ENCODE peak calls at places on chromosomes 7 and 10, in four cellular contexts. A, Y, G and Q are unnamed samples. For H3K4me1, the result is how much of the 10 kb centered on the place peaks cover.

GRCh38 chr10:28396317-28396716 is 93.5 kb upstream of the MPP7 start:
- DNase-seq in Y (no peak), G (no peak), A (no peak), Q (no peak)

GRCh38 chr7:44220732-44221131 is 20.0 kb downstream of the YKT6 start:
- DNase-seq in Y (no peak), A (no peak), G (no peak), Q (peak)

GRCh38 chr7:1969459-1970284 is 263.1 kb downstream of the MAD1L1 start:
- DNase-seq in Y (no peak), A (no peak), G (no peak), Q (no peak)

GRCh38 chr7:102439963-102440795 is 6.8 kb downstream of the ORAI2 start:
- DNase-seq in Y (peak), A (no peak), G (peak), Q (peak)

GRCh38 chr10:102133373-102134195 is 744 bp downstream of the PPRC1 start:
- DNase-seq in G (peak), A (no peak), Y (peak), Q (peak)

GRCh38 chr7:157302314-157302711 is 34.5 kb upstream of the DNAJB6 start:
- DNase-seq in Y (no peak), G (no peak), A (peak), Q (peak)

GRCh38 chr7:591856-592628 is 72.4 kb upstream of the PDGFA start:
- DNase-seq in Y (no peak), A (no peak), G (peak), Q (no peak)

GRCh38 chr7:35253680-35254495 is at the start of gene TBX20:
- DNase-seq in A (no peak), Y (no peak), G (no peak), Q (peak)

GRCh38 chr10:44627591-44628354 is 242.9 kb upstream of the CXCL12 start:
- DNase-seq in G (no peak), Y (no peak), A (no peak), Q (no peak)

GRCh38 chr7:45876519-45876918 is 3.6 kb upstream of the CCDC201 start:
- DNase-seq in G (no peak), A (no peak), Y (no peak), Q (no peak)

GRCh38 chr10:24706479-24707118 is 17.1 kb downstream of the ARHGAP21 start:
- DNase-seq in A (no peak), Y (peak), G (peak), Q (peak)

GRCh38 chr10:26780793-26781601 is 79.8 kb downstream of the ABI1 start:
- DNase-seq in Y (no peak), G (no peak), A (peak), Q (no peak)

GRCh38 chr7:2878306-2878705 is 34.2 kb upstream of the GNA12 start:
- DNase-seq in G (no peak), Y (no peak), A (no peak), Q (no peak)

GRCh38 chr7:87628780-87629569 is 777 bp downstream of the RUNDC3B start:
- DNase-seq in G (no peak), Y (peak), A (no peak), Q (peak)

GRCh38 chr7:55508301-55509011 is 63.8 kb downstream of the VOPP1 start:
- DNase-seq in A (no peak), Y (peak), G (no peak), Q (no peak)

GRCh38 chr7:152424348-152425108 is 11.3 kb downstream of the KMT2C start:
- DNase-seq in Y (no peak), G (peak), A (no peak), Q (no peak)

GRCh38 chr7:135911091-135911490 is 66.1 kb downstream of the MTPN start:
- DNase-seq in G (no peak), A (no peak), Y (no peak), Q (no peak)

GRCh38 chr7:23680417-23681405 is 712 bp downstream of the FAM221A start:
- DNase-seq in A (no peak), Y (no peak), G (no peak), Q (peak)

GRCh38 chr10:29648114-29648982 is 13.6 kb upstream of the SVIL start:
- DNase-seq in Y (no peak), A (no peak), G (no peak), Q (no peak)

GRCh38 chr10:46028584-46029570 is 1.5 kb downstream of the NCOA4 start:
- DNase-seq in A (no peak), G (peak), Y (peak), Q (peak)

GRCh38 chr7:100166317-100166940 is 2.0 kb downstream of the GAL3ST4 start:
- DNase-seq in G (no peak), A (no peak), Y (no peak), Q (peak)

GRCh38 chr10:48957361-48957760 is 17.7 kb upstream of the LRRC18 start:
- DNase-seq in Y (no peak), A (no peak), G (no peak), Q (no peak)

GRCh38 chr10:3514691-3515090 is 270.3 kb downstream of the KLF6 start:
- DNase-seq in G (no peak), A (no peak), Y (no peak), Q (no peak)
- TF ChIP-seq FOXM1 in G (no peak), A (no peak), Y (no peak), Q (no peak)

GRCh38 chr10:123013456-123014419 is 4.9 kb downstream of the ACADSB start:
- DNase-seq in G (no peak), Y (no peak), A (no peak), Q (no peak)

GRCh38 chr10:123011987-123012386 is 3.2 kb downstream of the ACADSB start:
- DNase-seq in Y (no peak), G (no peak), A (no peak), Q (no peak)

GRCh38 chr10:123009105-123009805 is 449 bp downstream of the ACADSB start:
- DNase-seq in A (no peak), Y (no peak), G (peak), Q (peak)

GRCh38 chr10:123007558-123008378 is 827 bp downstream of the IKZF5 start:
- DNase-seq in G (peak), A (peak), Y (peak), Q (peak)

DNA sequence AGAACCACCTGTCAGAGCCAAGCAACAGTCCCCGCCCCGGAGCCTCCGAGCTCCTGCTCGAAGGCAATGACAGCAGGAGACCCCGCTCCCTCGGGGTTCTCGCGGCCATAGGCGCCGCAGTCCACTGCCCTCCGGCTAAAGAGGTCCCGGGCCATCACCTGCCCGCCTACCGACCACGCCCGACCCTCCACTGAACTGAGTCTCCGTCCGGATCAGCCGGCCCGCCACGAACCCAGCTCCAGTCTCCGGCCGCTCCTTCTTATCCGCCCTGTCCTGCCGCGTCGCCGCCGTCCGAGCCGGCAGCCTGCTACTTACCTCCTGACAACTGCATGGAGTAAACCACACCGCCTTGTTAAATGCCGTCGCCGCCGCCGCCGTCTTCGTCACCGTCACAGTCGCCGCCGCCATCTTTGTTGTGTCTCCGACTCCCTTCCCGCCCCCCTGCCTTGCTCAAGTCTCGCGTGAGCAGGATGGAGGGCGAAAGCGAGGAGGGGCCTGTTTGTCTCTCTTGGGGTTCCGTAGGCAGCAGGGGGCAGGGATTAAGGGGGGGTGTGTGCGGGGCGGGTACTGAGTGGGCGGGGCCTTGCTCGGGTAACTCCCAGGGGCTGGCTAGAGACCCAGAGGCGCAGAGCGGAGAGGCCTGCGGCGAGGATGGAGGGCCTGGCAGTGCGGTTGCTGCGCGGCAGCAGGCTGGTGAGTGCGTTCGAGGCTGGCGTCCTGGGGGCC is at the start of the genes ACADSB and IKZF5:
- DNase-seq in Y (peak), A (peak), G (peak), Q (peak)
- H3K4me1 ChIP-seq in Y (half or more), A (under half), G (under half), Q (under half)

DNA sequence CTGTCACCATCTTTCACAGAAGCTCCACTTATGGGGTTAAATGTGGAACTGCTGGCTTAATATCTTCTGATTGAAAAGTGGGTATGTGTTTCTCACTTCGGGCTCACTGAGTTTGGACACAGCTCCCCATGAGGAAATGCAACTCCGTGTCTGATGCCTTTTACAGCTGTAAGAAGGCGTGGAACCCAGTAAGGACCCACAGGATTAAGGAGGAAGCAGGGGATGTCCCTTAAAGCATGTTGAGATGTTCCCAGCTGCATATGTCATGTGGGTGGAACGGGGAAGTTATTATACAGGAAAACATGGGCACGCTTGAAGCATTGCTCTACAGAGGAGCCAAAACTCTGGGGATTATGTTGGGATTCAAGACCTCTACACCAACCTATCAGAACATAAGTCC is 224.4 kb downstream of the NEBL start:
- DNase-seq in A (no peak), Y (no peak), G (no peak), Q (no peak)
- TF ChIP-seq FOXM1 in A (no peak), Y (no peak), G (no peak), Q (no peak)

GRCh38 chr7:36344618-36345017 is 45.0 kb upstream of the ANLN start:
- DNase-seq in G (no peak), Y (no peak), A (no peak), Q (no peak)

GRCh38 chr7:36348771-36349170 is 40.9 kb upstream of the ANLN start:
- DNase-seq in A (no peak), G (no peak), Y (no peak), Q (no peak)

GRCh38 chr7:36346260-36346831 is 43.3 kb upstream of the ANLN start:
- DNase-seq in G (no peak), A (no peak), Y (no peak), Q (no peak)

GRCh38 chr7:36348256-36348655 is 41.4 kb upstream of the ANLN start:
- DNase-seq in G (no peak), Y (no peak), A (no peak), Q (no peak)

GRCh38 chr7:36343548-36343947 is 46.1 kb upstream of the ANLN start:
- DNase-seq in G (no peak), Y (no peak), A (no peak), Q (no peak)
- H3K4me1 ChIP-seq in G (under half), Y (under half), A (under half), Q (under half)

GRCh38 chr7:17523813-17524741 is 225.6 kb downstream of the AHR start:
- DNase-seq in G (no peak), A (no peak), Y (peak), Q (no peak)
- TF ChIP-seq FOXM1 in G (no peak), A (no peak), Y (no peak), Q (no peak)

DNA sequence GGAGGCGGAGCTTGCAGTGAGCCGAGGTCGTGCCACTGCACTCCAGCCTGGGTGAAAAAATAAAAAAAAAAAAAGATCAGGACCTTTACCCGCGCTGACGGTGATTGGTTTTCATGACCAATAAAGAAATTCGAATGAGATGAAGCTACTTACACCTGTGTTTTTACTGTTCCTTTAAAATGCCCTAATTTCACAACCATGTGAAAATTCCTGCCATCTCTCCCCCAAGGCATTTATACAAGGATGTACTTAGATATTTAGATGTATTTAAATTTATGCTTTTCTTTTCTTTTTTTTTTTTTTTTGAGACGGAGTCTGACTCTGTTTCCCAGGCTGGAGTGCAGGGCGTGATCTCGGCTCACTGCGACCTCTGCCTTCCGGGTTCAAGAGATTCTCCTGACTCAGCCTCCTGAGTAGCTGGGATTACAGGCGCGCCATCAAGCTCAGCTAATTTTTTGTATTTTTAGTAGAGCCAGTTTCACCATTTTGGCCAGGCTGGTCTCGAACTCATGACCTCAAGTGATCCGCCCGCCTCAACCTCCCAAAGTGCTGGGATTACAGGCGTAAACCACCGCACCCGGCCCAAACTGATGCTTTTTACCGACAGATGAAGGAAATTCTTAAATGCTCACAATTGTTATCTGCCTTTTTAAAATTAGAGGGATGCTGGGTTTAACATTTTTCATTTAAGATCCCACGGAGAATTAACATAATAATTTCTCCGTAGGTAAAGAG is 3.1 kb upstream of the PHYH start:
- DNase-seq in G (no peak), Y (no peak), A (no peak), Q (no peak)
- H3K4me1 ChIP-seq in G (under half), Y (under half), A (under half), Q (under half)

GRCh38 chr10:125249948-125250347 is 89.6 kb upstream of the CTBP2 start:
- DNase-seq in G (no peak), A (no peak), Y (no peak), Q (no peak)
- TF ChIP-seq FOXM1 in G (no peak), A (no peak), Y (no peak), Q (no peak)